ENCODE peak calls at places on chromosomes 6 and 20, in five cellular contexts. O is IMR-90, M is mesendoderm, T is trophoblast cell, B is H9. S is an unnamed sample.

GRCh38 chr6:168450921-168451320 is 9.9 kb downstream of the SMOC2 start:
- DNase-seq in M (peak), B (no peak), T (no peak), O (no peak), S (no peak)

GRCh38 chr20:24776755-24777271 is 172.3 kb upstream of the CST7 start:
- DNase-seq in B (no peak), M (no peak), T (no peak), O (no peak), S (no peak)

GRCh38 chr6:145789443-145789842 is 25.2 kb downstream of the FBXO30 start:
- DNase-seq in O (peak), B (no peak), M (no peak), T (no peak), S (no peak)

GRCh38 chr20:35739294-35740163 is 2.5 kb downstream of the RBM39 start:
- DNase-seq in O (peak), T (no peak), B (no peak), M (peak), S (no peak)

GRCh38 chr20:25865715-25866656 is 169.3 kb upstream of the ZNF337 start:
- DNase-seq in M (peak), O (peak), B (peak), T (peak), S (peak)

GRCh38 chr6:146543940-146544661 is 468 bp downstream of the RAB32 start:
- DNase-seq in O (peak), B (peak), M (peak), T (peak), S (peak)

GRCh38 chr6:46954819-46955520 is 33.2 kb upstream of the ADGRF5 start:
- DNase-seq in M (no peak), O (no peak), B (peak), T (peak), S (no peak)

GRCh38 chr6:169579712-169580111 is 122.1 kb downstream of the WDR27 start:
- DNase-seq in T (no peak), B (no peak), O (no peak), M (no peak), S (no peak)

GRCh38 chr6:15901141-15902115 is 227.5 kb upstream of the MYLIP start:
- DNase-seq in O (no peak), M (no peak), B (no peak), T (peak), S (no peak)

GRCh38 chr6:160139420-160139851 is 17.8 kb downstream of the SLC22A1 start:
- DNase-seq in O (peak), T (no peak), B (no peak), M (peak), S (no peak)

GRCh38 chr20:18225652-18226051 is 62.7 kb upstream of the ZNF133 start:
- DNase-seq in T (no peak), B (no peak), M (no peak), O (no peak), S (no peak)

GRCh38 chr6:139290787-139291294 is 957 bp downstream of the TXLNB start:
- DNase-seq in O (peak), M (no peak), T (no peak), B (no peak), S (no peak)

GRCh38 chr6:1552296-1552761 is 57.4 kb upstream of the FOXC1 start:
- DNase-seq in B (no peak), T (no peak), O (peak), M (peak), S (no peak)

GRCh38 chr6:96898241-96898851 is 655 bp upstream of the NDUFAF4 start:
- DNase-seq in T (no peak), M (peak), O (peak), B (no peak), S (no peak)

GRCh38 chr20:33679758-33680485 is 5.7 kb upstream of the NECAB3 start:
- DNase-seq in M (no peak), B (no peak), O (no peak), T (no peak), S (no peak)

GRCh38 chr6:121851056-121851455 is 415.6 kb downstream of the GJA1 start:
- DNase-seq in M (peak), T (no peak), B (peak), O (peak), S (peak)

GRCh38 chr6:12403946-12404647 is 113.9 kb downstream of the EDN1 start:
- DNase-seq in B (no peak), M (no peak), O (peak), T (no peak), S (no peak)

GRCh38 chr6:21404577-21404976 is 189.0 kb upstream of the SOX4 start:
- DNase-seq in M (no peak), B (no peak), O (no peak), T (no peak), S (no peak)

GRCh38 chr20:32231847-32232246 is 24.2 kb downstream of the POFUT1 start:
- DNase-seq in M (no peak), O (peak), T (no peak), B (no peak), S (no peak)

GRCh38 chr6:137412562-137412961 is 81.6 kb downstream of the OLIG3 start:
- DNase-seq in M (no peak), O (peak), B (no peak), T (no peak), S (no peak)

GRCh38 chr6:150666071-150666470 is 66.4 kb downstream of the PLEKHG1 start:
- DNase-seq in O (no peak), B (no peak), M (no peak), T (no peak), S (no peak)

GRCh38 chr6:26125015-26125690 is 37.9 kb downstream of the HFE start:
- DNase-seq in O (no peak), T (no peak), M (no peak), B (no peak), S (no peak)

DNA sequence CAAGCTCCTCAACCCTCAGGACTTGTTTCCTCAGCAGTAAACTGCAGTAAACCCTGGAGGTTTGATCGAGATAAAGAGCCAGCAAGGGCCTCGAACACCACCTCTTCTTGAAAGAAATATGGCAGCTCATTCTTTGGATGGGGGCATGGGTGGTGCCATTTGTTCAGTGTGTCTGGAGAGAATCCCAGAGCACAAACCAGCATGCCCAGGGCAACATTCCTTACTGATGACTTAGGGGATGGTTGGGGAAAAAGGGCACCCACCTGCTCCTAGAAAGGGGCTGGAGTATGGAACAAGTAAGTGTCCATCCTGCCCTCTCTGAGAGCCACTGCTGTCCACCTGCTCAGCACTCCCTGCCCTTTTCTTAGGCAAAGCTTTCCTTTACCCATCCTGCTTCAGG is 31.3 kb upstream of the ZFAND3 start:
- DNase-seq in M (no peak), B (no peak), O (no peak), T (no peak), S (no peak)
- H2AK5ac ChIP-seq in M (no peak), B (no peak), O (no peak), T (no peak), S (peak)

GRCh38 chr6:166620478-166621113 is 6.5 kb downstream of the RPS6KA2 start:
- DNase-seq in B (no peak), T (no peak), M (no peak), O (no peak), S (no peak)
- H3K4me2 ChIP-seq in B (peak), T (no peak), M (no peak), O (peak), S (no peak)

GRCh38 chr6:155023717-155024116 is 28.6 kb downstream of the TIAM2 start:
- DNase-seq in B (no peak), M (no peak), O (no peak), T (no peak), S (no peak)
- H3K18ac ChIP-seq in B (no peak), M (no peak), O (no peak), T (no peak), S (no peak)

DNA sequence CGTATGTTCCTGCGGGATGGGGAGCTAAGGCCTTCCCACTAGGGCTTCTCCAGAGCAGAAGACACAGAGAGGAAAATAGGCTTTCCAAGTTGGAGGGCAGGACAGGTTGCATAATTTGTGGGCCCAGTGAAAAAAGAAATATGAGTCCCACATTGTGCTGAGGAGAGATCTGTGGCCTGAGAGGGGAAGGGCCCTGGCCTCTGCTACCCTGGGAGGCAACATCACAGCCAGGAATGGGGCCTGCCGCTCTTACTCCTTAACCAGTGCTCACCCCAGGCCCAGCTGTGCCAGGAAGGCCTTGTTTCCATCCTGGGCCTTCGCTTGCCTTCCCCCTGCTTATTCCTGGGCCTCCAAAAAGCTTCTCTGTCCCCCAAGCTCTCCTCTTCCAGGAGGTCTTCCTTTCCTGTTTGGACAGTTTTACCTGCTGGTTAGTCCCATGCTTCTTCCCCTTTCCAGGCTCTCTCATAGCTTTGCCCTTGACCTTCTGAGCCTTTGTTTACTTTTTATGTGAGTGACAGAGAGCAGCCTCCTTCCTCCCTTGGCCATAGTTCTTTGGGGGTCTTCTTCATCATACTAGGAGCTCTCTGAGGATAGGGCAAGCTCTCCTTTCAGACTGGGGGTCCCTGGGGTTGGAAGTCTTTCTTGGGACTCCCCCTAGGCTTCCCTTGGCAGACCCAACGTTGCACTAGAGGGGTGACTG is 26.2 kb upstream of the VEGFA start:
- DNase-seq in T (no peak), B (no peak), M (no peak), O (no peak), S (no peak)
- H2AK5ac ChIP-seq in T (no peak), B (no peak), M (no peak), O (no peak), S (no peak)

DNA sequence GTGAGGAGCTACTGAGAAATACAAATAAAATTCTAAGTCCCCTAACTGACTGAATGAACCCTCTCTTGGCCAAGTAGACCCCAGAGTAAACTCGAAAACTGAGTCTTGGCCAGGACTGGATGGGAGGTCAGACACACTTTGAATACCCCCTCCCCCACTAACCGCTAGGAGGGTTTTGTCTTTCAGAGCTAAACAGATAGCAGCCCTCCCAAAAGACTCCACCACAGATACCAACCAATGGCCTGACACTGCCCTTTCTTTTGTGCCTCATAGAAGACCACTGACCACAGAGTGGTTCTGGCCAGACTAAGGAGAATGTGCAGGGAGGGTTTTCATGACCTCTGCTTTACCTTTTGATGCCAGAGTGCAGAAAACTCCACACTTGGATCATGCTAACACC is 42.1 kb downstream of the SPACA1 start:
- DNase-seq in B (no peak), M (peak), O (no peak), T (no peak), S (no peak)
- H3K4me2 ChIP-seq in B (no peak), M (no peak), O (no peak), T (no peak), S (no peak)

DNA sequence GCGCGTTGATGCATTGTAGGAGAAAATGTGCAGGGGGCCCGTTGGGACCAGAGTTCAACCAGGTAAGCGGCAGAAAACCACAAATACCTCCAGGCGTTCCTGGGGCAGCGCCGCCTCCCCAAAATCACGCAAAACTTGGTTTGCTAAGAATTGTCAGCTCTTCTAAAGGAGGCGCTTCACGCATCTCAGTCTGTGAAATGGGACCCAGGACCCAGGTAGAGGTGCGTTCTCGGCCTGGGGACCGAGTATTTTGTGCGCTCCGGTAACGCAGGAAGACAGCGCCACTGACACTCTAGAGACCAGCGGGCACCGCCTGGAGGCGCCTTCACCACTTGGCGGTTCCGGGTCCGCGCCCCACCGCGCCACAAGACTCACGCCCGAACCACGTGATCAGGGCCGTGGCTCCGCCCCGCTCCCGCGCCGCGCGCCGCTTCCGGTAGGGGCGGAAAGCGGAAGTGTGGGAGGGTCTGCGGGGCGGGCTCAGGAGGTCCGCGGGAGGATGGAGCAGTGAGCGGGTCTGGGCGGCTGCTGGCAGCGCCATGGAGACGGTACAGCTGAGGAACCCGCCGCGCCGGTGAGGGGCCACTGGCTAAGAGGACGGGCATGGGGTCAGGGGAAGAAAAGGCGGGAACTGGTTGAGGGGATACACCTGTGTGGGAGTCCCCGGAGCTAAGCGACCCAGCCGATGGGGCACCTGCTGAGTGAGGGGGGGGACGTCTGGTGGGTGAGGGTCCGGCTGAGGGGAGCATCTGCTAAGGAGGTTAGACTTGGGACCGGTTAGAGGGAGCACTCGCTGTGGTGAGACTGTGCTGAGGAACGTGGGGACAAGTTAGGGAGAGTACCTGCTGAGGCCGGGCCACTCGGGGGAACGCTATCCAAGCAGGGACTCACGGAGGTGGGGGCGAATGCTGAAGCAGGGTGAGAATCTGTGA is at the start of gene STK4:
- DNase-seq in M (peak), B (peak), O (peak), T (peak), S (peak)
- H3K18ac ChIP-seq in M (peak), B (no peak), O (peak), T (peak), S (peak)

GRCh38 chr6:8082954-8083858 is 19.0 kb upstream of the BLOC1S5 start:
- DNase-seq in B (no peak), T (no peak), O (peak), M (peak), S (no peak)
- H2AK5ac ChIP-seq in B (no peak), T (no peak), O (peak), M (no peak), S (no peak)

GRCh38 chr20:16123623-16124022 is 449.6 kb downstream of the KIF16B start:
- DNase-seq in M (no peak), T (no peak), B (no peak), O (no peak), S (no peak)
- H3K4me2 ChIP-seq in M (no peak), T (no peak), B (no peak), O (no peak), S (no peak)